ENCODE peak calls at places on chromosomes 6 and 20, in five cellular contexts. U is fibroblast of lung, L is mammary epithelial cell, V is endothelial cell of umbilical vein, H is MM.1S. I is an unnamed sample.

GRCh38 chr20:3398681-3399252 is 8.7 kb downstream of the DNAAF9 start:
- DNase-seq in U (peak; percentile 18), L (no peak), V (no peak), H (no peak), I (no peak)

GRCh38 chr6:146901940-146902816 is 302.0 kb upstream of the STXBP5 start:
- DNase-seq in U (peak; percentile 39), L (no peak), V (peak; percentile 12), H (no peak), I (peak; percentile 42)

GRCh38 chr6:157962601-157963084 is 19.0 kb upstream of the SYNJ2 start:
- DNase-seq in U (peak; percentile 81), L (peak; percentile 84), V (peak; percentile 80), H (no peak), I (peak; percentile 19)

GRCh38 chr6:168871535-168872106 is 382.0 kb downstream of the THBS2 start:
- DNase-seq in U (no peak), L (no peak), V (no peak), H (no peak), I (no peak)

GRCh38 chr20:6501061-6501460 is 266.4 kb upstream of the BMP2 start:
- DNase-seq in U (peak; percentile 62), L (peak; percentile 94), V (peak; percentile 81), H (no peak), I (no peak)

GRCh38 chr6:36267731-36268477 is 2.0 kb upstream of the PNPLA1 start:
- DNase-seq in U (no peak), L (peak; percentile 38), V (no peak), H (no peak), I (no peak)

GRCh38 chr6:35708585-35708984 is 19.9 kb upstream of the FKBP5 start:
- DNase-seq in U (no peak), L (no peak), V (no peak), H (no peak), I (no peak)

GRCh38 chr20:56629464-56630085 is 469 bp downstream of the TFAP2C start:
- DNase-seq in U (no peak), L (no peak), V (no peak), H (peak; percentile 70), I (no peak)

GRCh38 chr20:19565721-19566120 is 192.3 kb upstream of the RIN2 start:
- DNase-seq in U (no peak), L (no peak), V (no peak), H (no peak), I (no peak)

DNA sequence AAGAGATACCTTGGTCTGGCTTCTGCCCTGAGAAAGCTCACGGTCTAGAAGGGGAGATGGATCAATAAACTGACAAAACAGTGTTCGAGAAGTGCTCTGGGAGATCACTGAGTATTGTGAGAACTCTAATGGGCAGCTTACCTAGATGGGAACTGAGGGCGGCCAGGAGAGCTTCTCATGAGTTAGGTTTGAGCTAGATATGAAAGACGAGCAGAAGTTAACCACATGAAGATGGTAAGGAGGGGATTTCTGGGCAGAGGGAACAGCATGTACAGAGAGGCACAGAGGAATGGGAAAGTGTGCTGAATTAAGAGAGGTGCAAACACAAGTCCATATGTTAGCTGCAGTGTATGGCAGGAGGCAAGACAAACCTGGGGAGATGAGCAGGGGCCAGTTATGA is 11.9 kb downstream of the ZFAND3 start:
- DNase-seq in U (no peak), L (no peak), V (no peak), H (no peak), I (no peak)
- H3K9ac ChIP-seq in U (no peak overlapping the region), L (no peak overlapping the region), V (no peak overlapping the region), H (no peak overlapping the region), I (no peak overlapping the region)

DNA sequence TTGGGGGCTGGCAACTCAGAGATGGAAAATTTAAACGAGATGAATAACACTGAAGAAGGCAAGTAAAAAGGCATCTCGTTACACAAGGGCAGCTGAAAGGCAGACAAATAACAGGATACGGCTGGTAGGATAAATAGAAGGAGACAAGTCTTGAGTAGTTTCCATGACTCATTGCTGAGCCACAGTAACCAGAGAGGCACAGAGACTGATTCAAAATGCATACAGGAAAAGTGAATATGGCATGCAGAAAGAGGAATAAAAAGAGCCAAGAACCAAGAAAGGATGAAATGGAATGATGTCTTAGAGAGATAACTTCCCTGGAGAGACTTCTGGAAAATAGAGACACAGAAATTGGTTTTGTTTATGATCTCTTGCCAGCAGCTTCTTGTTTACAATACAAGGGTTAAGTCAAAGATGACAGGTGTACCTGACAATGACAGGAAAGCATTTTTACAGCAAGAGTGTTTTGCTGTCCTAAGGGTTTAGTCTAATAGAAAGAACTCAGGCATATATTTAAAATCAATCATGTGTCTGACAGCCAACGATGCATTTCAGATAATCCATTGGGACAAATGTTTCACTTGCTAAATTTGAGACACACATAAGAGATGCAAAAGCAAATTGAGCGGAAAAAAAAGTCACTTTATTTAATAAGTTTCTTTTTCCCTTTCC is 68.2 kb upstream of the KCNQ5 start:
- DNase-seq in U (peak; percentile 78), L (peak; percentile 91), V (peak; percentile 3), H (no peak), I (peak; percentile 20)
- H3K9ac ChIP-seq in U (no peak overlapping the region), L (peak overlapping the region; percentile 80), V (no peak overlapping the region), H (no peak overlapping the region), I (no peak overlapping the region)

DNA sequence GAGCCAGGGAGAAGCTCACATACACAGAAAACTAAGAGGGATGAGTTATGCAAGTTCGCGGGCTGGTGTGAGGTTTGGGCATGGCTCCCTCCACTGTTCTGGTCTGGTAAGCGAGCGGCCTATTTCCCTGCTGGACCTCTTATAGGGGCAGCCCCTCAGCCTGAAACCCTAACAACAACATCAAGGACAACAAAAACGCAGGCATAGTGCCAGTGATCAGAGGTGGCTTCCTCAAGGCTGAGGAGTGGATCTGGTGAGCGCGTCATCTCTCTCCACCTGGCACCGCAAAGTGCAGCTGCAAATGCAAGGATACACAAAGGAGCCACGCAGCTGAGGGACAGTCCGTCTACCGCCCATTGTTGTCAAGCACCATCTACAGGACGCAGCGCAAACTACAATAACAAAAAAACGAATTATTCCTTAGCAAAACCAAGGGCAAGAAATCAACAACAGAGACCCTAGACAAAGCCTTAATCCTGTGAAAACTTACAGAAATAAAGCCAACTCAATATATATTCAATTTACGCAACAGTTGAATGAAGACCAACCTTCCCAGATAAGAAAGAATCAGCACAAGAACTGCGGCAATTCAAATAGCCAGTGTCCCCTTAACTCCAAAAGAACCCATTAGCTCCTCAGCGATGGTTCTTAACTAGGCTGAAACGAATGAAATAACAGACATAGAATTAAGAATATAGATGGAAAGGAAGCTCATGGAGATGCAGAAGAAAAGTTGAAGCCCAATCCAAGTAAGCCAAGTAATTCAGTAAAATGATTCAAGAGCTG is 9.2 kb upstream of the DEFB110 start:
- DNase-seq in U (peak; percentile 21), L (peak; percentile 6), V (no peak), H (no peak), I (no peak)
- H3K9ac ChIP-seq in U (no peak overlapping the region), L (no peak overlapping the region), V (no peak overlapping the region), H (no peak overlapping the region), I (no peak overlapping the region)

GRCh38 chr6:131765853-131766135 is 42.0 kb upstream of the ENPP1 start:
- DNase-seq in U (no peak), L (no peak), V (no peak), H (no peak), I (no peak)
- H3K9ac ChIP-seq in U (no peak overlapping the region), L (no peak overlapping the region), V (no peak overlapping the region), H (no peak overlapping the region), I (no peak overlapping the region)

GRCh38 chr6:134436950-134437349 is 119.0 kb upstream of the SGK1 start:
- DNase-seq in U (peak; percentile 77), L (no peak), V (peak; percentile 11), H (peak; percentile 37), I (no peak)

GRCh38 chr6:134434019-134434949 is 116.4 kb upstream of the SGK1 start:
- DNase-seq in U (no peak), L (no peak), V (no peak), H (no peak), I (no peak)

GRCh38 chr6:134435814-134436280 is 117.9 kb upstream of the SGK1 start:
- DNase-seq in U (no peak), L (no peak), V (no peak), H (no peak), I (no peak)

GRCh38 chr6:134437376-134437775 is 119.5 kb upstream of the SGK1 start:
- DNase-seq in U (peak; percentile 61), L (peak; percentile 63), V (peak; percentile 23), H (peak; percentile 15), I (no peak)

GRCh38 chr6:134436281-134436815 is 118.4 kb upstream of the SGK1 start:
- DNase-seq in U (peak; percentile 97), L (peak; percentile 97), V (peak; percentile 94), H (no peak), I (no peak)
- H3K9ac ChIP-seq in U (peak overlapping the region; percentile 43), L (peak overlapping the region; percentile 96), V (peak overlapping the region; percentile 68), H (no peak overlapping the region), I (no peak overlapping the region)

I was measured in Karpas-422.